ENCODE peak calls at places on chromosomes 3 and 15, in ten cellular contexts. H is NCI-H1417, P is fibroblast of mammary gland, E is AG09309, A is anterior cingulate cortex, G is GM13976, Z is LoVo, U is NCI-H1694 treated with DMSO at 0.1 percent for 48 hours, C is hepatic stellate cell, V is HTR-8/SVneo. D is an unnamed sample.

GRCh38 chr3:14170569-14171159 is 7.7 kb downstream of the XPC start:
- DNase-seq in A (no peak), E (peak; percentile 69), Z (no peak), P (peak; percentile 67), C (peak; percentile 44), U (no peak), V (peak; percentile 28), G (no peak), H (no peak), D (no peak)

GRCh38 chr15:68820205-68820588 is 498 bp downstream of the ANP32A start:
- DNase-seq in H (peak; percentile 47), A (no peak), V (no peak), P (peak; percentile 14), U (peak; percentile 39), Z (peak; percentile 34), C (no peak), G (peak; percentile 35), E (no peak), D (no peak)

GRCh38 chr3:182389041-182389815 is 404.1 kb upstream of the ATP11B start:
- DNase-seq in U (no peak), E (no peak), C (no peak), V (no peak), P (no peak), Z (no peak), G (no peak), A (no peak), H (peak; percentile 54), D (no peak)

GRCh38 chr3:147699175-147699838 is 290.1 kb downstream of the ZIC1 start:
- DNase-seq in A (no peak), E (peak; percentile 59), G (no peak), C (no peak), P (peak; percentile 88), Z (no peak), H (no peak), U (no peak), V (peak; percentile 35), D (no peak)

GRCh38 chr3:187139126-187139894 is at the start of gene RPL39L:
- DNase-seq in U (peak; percentile 8), V (peak; percentile 92), Z (peak; percentile 92), P (peak; percentile 78), G (peak; percentile 97), H (peak; percentile 87), E (peak; percentile 23), A (peak; percentile 59), C (peak; percentile 91), D (no peak)

GRCh38 chr15:90868261-90868689 is at the start of gene FURIN:
- DNase-seq in U (no peak), V (no peak), P (no peak), H (peak; percentile 59), G (no peak), Z (no peak), E (no peak), C (no peak), A (no peak), D (no peak)

GRCh38 chr3:35383216-35383615 is 256.1 kb upstream of the ARPP21 start:
- DNase-seq in E (no peak), V (no peak), H (no peak), Z (no peak), U (peak; percentile 34), G (no peak), P (no peak), A (no peak), C (no peak), D (no peak)

GRCh38 chr3:141413387-141414140 is 45.3 kb downstream of the ZBTB38 start:
- DNase-seq in C (no peak), G (no peak), P (peak; percentile 81), U (no peak), H (no peak), E (no peak), Z (no peak), V (no peak), A (no peak), D (no peak)

GRCh38 chr3:25556504-25556903 is 108.2 kb downstream of the TOP2B start:
- DNase-seq in H (no peak), U (no peak), V (no peak), Z (no peak), A (no peak), C (no peak), P (peak; percentile 15), G (no peak), E (no peak), D (no peak)

GRCh38 chr15:77627067-77627466 is 5.6 kb downstream of the LINGO1 start:
- DNase-seq in A (no peak), G (no peak), U (no peak), P (no peak), Z (no peak), E (no peak), C (no peak), V (no peak), H (no peak), D (no peak)

GRCh38 chr3:139529624-139530023 is 9.9 kb downstream of the RBP1 start:
- DNase-seq in P (no peak), E (no peak), U (peak; percentile 58), A (no peak), H (peak; percentile 84), Z (no peak), C (no peak), G (no peak), V (no peak), D (no peak)

GRCh38 chr3:149163066-149163465 is 33.6 kb downstream of the HPS3 start:
- DNase-seq in V (no peak), H (no peak), P (no peak), A (no peak), G (no peak), E (no peak), Z (no peak), C (no peak), U (no peak), D (no peak)

GRCh38 chr3:78993375-78993774 is 774.4 kb downstream of the ROBO1 start:
- DNase-seq in P (no peak), G (no peak), V (no peak), A (no peak), E (no peak), H (no peak), U (no peak), Z (no peak), C (no peak), D (no peak)

GRCh38 chr3:52978109-52978754 is 67.6 kb downstream of the SFMBT1 start:
- DNase-seq in A (no peak), E (no peak), P (no peak), V (no peak), H (no peak), G (no peak), C (no peak), U (no peak), Z (no peak), D (no peak)

GRCh38 chr3:6455031-6455430 is 405.9 kb upstream of the GRM7 start:
- DNase-seq in V (no peak), H (no peak), P (no peak), U (no peak), A (no peak), E (no peak), G (no peak), Z (no peak), C (no peak), D (no peak)

GRCh38 chr3:102514241-102514640 is 79.4 kb downstream of the ZPLD1 start:
- DNase-seq in U (no peak), A (no peak), V (no peak), E (no peak), G (no peak), H (no peak), Z (no peak), P (no peak), C (no peak), D (no peak)

GRCh38 chr3:63470745-63471144 is 181.7 kb upstream of the SNTN start:
- DNase-seq in C (no peak), U (no peak), P (no peak), Z (no peak), A (no peak), H (no peak), V (no peak), E (no peak), G (no peak), D (no peak)

D was measured in mesenteric fat pad.